ENCODE peak calls at places on chromosomes 2 and 18, in eight cellular contexts. D, B, E, J, H, N, Z and R are unnamed samples.

GRCh38 chr2:8494151-8494550 is 187.7 kb upstream of the ID2 start:
- DNase-seq in D (no peak), B (no peak), E (no peak), J (no peak), H (no peak), N (no peak), Z (no peak), R (no peak)

GRCh38 chr18:44700652-44701051 is 20.0 kb downstream of the SETBP1 start:
- DNase-seq in D (no peak), B (no peak), E (peak; percentile 59), J (no peak), H (peak; percentile 39), N (no peak), Z (no peak), R (no peak)

GRCh38 chr2:209160800-209161588 is 262.9 kb upstream of the MAP2 start:
- DNase-seq in D (no peak), B (no peak), E (no peak), J (no peak), H (no peak), N (no peak), Z (no peak), R (no peak)

GRCh38 chr2:96869824-96870630 is at the start of gene SEMA4C:
- DNase-seq in D (no peak), B (peak; percentile 30), E (peak; percentile 67), J (peak; percentile 70), H (peak; percentile 75), N (peak; percentile 91), Z (peak; percentile 52), R (no peak)

GRCh38 chr2:208046686-208047085 is 21.4 kb upstream of the PLEKHM3 start:
- DNase-seq in D (no peak), B (no peak), E (no peak), J (no peak), H (peak; percentile 57), N (no peak), Z (no peak), R (no peak)

GRCh38 chr18:10562773-10563160 is 36.9 kb downstream of the NAPG start:
- DNase-seq in D (no peak), B (no peak), E (no peak), J (no peak), H (no peak), N (no peak), Z (no peak), R (no peak)

GRCh38 chr2:181626671-181627070 is 30.2 kb downstream of the CERKL start:
- DNase-seq in D (no peak), B (no peak), E (no peak), J (no peak), H (no peak), N (no peak), Z (no peak), R (no peak)

GRCh38 chr18:46481847-46482245 is 175.2 kb downstream of the LOXHD1 start:
- DNase-seq in D (no peak), B (no peak), E (no peak), J (no peak), H (peak; percentile 10), N (no peak), Z (no peak), R (no peak)

GRCh38 chr2:151757861-151758260 is 23.6 kb upstream of the NEB start:
- DNase-seq in D (no peak), B (no peak), E (peak; percentile 46), J (peak; percentile 66), H (no peak), N (no peak), Z (no peak), R (no peak)

GRCh38 chr18:78563110-78563509 is 416.5 kb upstream of the SALL3 start:
- DNase-seq in D (no peak), B (no peak), E (no peak), J (no peak), H (no peak), N (peak; percentile 35), Z (no peak), R (no peak)

GRCh38 chr2:156436477-156437085 is 402 bp downstream of the GPD2 start:
- DNase-seq in D (no peak), B (no peak), E (peak; percentile 25), J (peak; percentile 19), H (peak; percentile 63), N (no peak), Z (no peak), R (no peak)

GRCh38 chr2:218988650-218989049 is 3.7 kb upstream of the FEV start:
- DNase-seq in D (no peak), B (no peak), E (no peak), J (no peak), H (no peak), N (peak; percentile 22), Z (no peak), R (no peak)

GRCh38 chr2:187129866-187130265 is 280.9 kb upstream of the ZSWIM2 start:
- DNase-seq in D (no peak), B (no peak), E (no peak), J (no peak), H (no peak), N (no peak), Z (no peak), R (no peak)

GRCh38 chr2:102304268-102304667 is 7.1 kb upstream of the IL1RL1 start:
- DNase-seq in D (no peak), B (no peak), E (no peak), J (no peak), H (peak; percentile 74), N (no peak), Z (no peak), R (no peak)

GRCh38 chr2:22124003-22124402 is 1000.2 kb downstream of the TDRD15 start:
- DNase-seq in D (no peak), B (no peak), E (no peak), J (no peak), H (no peak), N (no peak), Z (no peak), R (no peak)

DNA sequence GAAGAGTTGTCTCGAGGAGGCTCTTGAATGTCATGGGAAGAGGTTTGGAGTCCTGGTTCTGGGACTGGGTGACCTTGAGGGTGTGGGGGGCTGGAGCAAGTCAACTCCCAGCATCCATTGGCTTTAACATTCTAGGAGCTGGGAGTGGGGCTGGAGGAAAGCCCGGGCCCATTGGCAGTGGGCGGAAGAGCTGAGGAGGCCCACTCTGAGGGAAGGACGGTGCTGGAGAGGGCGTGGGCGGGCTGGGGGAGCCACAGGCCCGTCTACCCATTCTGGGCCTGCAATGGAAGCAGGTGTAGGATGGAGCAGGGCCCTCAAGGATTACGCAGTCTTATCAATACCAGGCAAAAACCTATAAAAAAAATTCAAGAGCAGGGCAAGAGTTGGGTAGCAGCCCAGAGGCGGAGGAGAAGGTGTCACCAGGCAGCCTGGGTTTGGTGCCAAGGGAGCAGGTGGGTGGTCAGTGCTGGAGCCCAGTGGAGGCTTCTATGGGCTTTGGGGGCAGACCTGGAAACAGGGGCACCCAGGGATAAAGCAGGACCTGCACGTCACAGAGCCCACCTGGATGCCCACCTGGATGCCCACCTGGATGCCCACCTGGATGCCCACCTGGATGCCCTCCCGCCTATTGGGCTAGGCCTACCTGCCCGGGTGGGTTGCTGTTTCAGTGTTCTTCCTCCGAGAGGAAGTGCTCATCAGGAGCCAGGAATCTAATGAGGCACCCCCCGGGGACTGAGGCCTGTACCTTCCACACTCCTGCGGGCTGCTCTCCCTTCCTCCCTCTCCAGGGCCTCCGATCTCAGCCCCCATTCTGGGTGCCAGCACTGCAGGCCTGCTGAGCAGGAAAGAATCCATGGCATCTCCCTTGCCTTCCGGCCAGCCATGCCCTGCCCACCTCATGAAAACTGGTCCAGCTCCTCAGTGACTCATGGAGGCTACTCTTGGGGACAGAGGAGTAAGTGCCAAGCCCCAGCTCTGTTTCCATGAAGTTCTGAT is 71.3 kb downstream of the CTIF start:
- DNase-seq in D (no peak), B (no peak), E (no peak), J (no peak), H (peak; percentile 62), N (peak; percentile 89), Z (no peak), R (no peak)
- H3K4me1 ChIP-seq in D (no peaks in the 10 kb centered on the region), B (peaks cover 6% of the 10 kb centered on the region), E (peaks cover 4% of the 10 kb centered on the region), J (no peaks in the 10 kb centered on the region), H (peaks cover 28% of the 10 kb centered on the region), N (no peaks in the 10 kb centered on the region), Z (no peaks in the 10 kb centered on the region), R (peaks cover 7% of the 10 kb centered on the region)

DNA sequence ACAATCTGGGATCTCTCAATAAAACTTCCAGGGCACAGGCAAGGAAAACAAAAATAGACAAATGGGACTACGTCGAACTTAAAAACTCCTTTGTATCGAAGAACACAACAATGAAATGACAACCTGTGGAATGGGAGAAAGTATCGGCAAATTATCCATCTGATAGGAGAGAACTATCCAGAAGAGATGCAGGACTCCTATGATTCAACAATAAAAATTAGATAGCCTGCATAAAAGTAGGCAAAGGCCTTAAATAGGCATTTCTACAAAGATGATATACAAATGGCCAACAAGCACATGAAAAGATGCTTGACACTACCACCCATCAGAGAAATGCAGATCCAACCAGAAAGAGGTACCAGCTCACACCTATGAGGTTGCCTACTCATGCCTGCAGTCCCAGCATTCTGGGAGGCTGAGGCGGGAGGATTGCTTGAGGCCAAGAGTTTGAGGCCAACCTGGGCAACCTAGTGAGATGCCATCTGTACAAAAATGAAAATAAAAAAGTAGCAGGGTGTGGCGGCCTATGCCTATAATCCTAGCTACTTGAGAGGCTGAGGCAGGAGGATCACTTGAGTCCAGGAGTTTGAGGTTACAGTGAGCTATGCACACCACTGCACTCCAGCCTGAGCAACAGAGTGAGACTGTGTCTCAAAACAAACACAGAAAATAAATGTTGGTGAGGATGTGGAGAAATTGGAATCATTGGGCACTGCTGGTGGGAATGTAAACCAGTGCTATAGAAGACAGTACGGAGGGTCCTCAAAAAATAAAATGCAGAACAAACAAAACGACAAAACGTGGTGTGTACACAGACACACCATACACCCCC is 21.6 kb downstream of the TWIST2 start:
- DNase-seq in D (no peak), B (no peak), E (no peak), J (no peak), H (peak; percentile 88), N (no peak), Z (no peak), R (no peak)
- H3K4me1 ChIP-seq in D (no peaks in the 10 kb centered on the region), B (peaks cover 55% of the 10 kb centered on the region), E (peaks cover 3% of the 10 kb centered on the region), J (peaks cover 13% of the 10 kb centered on the region), H (peaks cover 57% of the 10 kb centered on the region), N (no peaks in the 10 kb centered on the region), Z (no peaks in the 10 kb centered on the region), R (no peaks in the 10 kb centered on the region)

GRCh38 chr2:105870858-105871257 is 126.1 kb downstream of the NCK2 start:
- DNase-seq in D (no peak), B (no peak), E (no peak), J (no peak), H (no peak), N (no peak), Z (no peak), R (no peak)
- H3K4me1 ChIP-seq in D (no peaks in the 10 kb centered on the region), B (peaks cover 8% of the 10 kb centered on the region), E (peaks cover 25% of the 10 kb centered on the region), J (no peaks in the 10 kb centered on the region), H (peaks cover 20% of the 10 kb centered on the region), N (no peaks in the 10 kb centered on the region), Z (peaks cover 66% of the 10 kb centered on the region), R (peaks cover 4% of the 10 kb centered on the region)

GRCh38 chr2:134882773-134883172 is 35.8 kb upstream of the CCNT2 start:
- DNase-seq in D (no peak), B (no peak), E (no peak), J (no peak), H (no peak), N (no peak), Z (no peak), R (no peak)

GRCh38 chr2:134883552-134884293 is 34.9 kb upstream of the CCNT2 start:
- DNase-seq in D (no peak), B (no peak), E (no peak), J (no peak), H (no peak), N (no peak), Z (no peak), R (no peak)

DNA sequence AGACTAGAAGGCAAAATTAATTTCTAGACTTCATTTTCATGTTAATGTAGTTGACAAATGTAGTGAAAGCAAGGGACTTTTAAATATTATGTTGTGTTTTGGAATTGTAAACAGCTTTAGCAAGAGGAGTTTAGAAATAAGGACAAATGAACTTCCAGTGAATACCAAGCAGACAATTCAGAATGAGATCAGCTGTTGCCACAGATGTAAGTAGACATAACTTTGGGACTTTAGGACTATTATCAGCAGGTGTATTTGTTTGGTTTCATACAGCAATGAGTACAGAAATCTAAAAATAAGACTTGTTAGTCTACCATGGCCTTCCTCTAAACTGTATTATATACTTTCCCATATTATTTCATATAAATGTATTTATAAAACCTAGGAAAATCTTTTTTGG is 34.2 kb upstream of the CCNT2 start:
- DNase-seq in D (no peak), B (no peak), E (no peak), J (no peak), H (no peak), N (no peak), Z (no peak), R (no peak)
- H3K4me1 ChIP-seq in D (no peaks in the 10 kb centered on the region), B (no peaks in the 10 kb centered on the region), E (peaks cover 24% of the 10 kb centered on the region), J (no peaks in the 10 kb centered on the region), H (no peaks in the 10 kb centered on the region), N (no peaks in the 10 kb centered on the region), Z (no peaks in the 10 kb centered on the region), R (no peaks in the 10 kb centered on the region)